ENCODE peak calls at places on chromosomes 4 and X, in nine cellular contexts. R is lower lobe of right lung, G is K562, Y is thyroid gland, B is transverse colon, K is upper lobe of right lung, V is gastrocnemius medialis, E is ovary, X is uterus. W is an unnamed sample. For H3K9me3 and H3K4me1, the result is how much of the 10 kb centered on the place peaks cover.

GRCh38 chr4:136769717-136770116 is 762.6 kb downstream of the PCDH18 start:
- DNase-seq in R (no peak), E (no peak), V (no peak), Y (no peak), X (no peak), B (no peak), G (no peak), K (no peak), W (no peak)

GRCh38 chrX:110536788-110537187 is 178.1 kb downstream of the RTL9 start:
- DNase-seq in E (no peak), B (no peak), K (no peak), R (no peak), X (no peak), Y (no peak), V (no peak), G (no peak), W (no peak)

GRCh38 chrX:53563324-53563723 is 123.2 kb downstream of the HUWE1 start:
- DNase-seq in E (no peak), G (no peak), B (no peak), V (no peak), X (no peak), R (no peak), Y (no peak), K (no peak), W (no peak)

GRCh38 chr4:186592961-186593586 is 37.7 kb upstream of the MTNR1A start:
- DNase-seq in K (no peak), R (no peak), X (no peak), B (no peak), V (no peak), G (no peak), Y (no peak), E (no peak), W (no peak)

GRCh38 chr4:101584306-101584705 is 206.2 kb upstream of the BANK1 start:
- DNase-seq in K (no peak), X (no peak), G (no peak), B (no peak), Y (no peak), V (no peak), R (no peak), E (no peak), W (no peak)

GRCh38 chr4:91427171-91427570 is 876.6 kb upstream of the GRID2 start:
- DNase-seq in X (no peak), G (no peak), B (no peak), R (no peak), Y (no peak), K (no peak), V (no peak), E (no peak), W (no peak)

GRCh38 chrX:137748827-137749226 is 182.9 kb downstream of the ZIC3 start:
- DNase-seq in K (no peak), B (no peak), G (no peak), X (no peak), V (no peak), Y (no peak), E (no peak), R (no peak), W (no peak)

GRCh38 chr4:19177616-19178015 is 1074.1 kb upstream of the SLIT2 start:
- DNase-seq in Y (no peak), E (no peak), V (no peak), G (no peak), K (no peak), B (no peak), X (no peak), R (no peak), W (no peak)

GRCh38 chr4:3328814-3329663 is 36.2 kb downstream of the RGS12 start:
- DNase-seq in G (no peak), E (no peak), R (no peak), B (no peak), Y (no peak), X (no peak), V (no peak), K (peak), W (peak)

GRCh38 chrX:28847423-28847822 is 260.2 kb downstream of the IL1RAPL1 start:
- DNase-seq in K (no peak), B (no peak), X (no peak), G (no peak), R (no peak), E (peak), Y (no peak), V (peak), W (no peak)

GRCh38 chr4:40844261-40844660 is 94.5 kb downstream of the NSUN7 start:
- DNase-seq in K (no peak), X (no peak), R (no peak), Y (no peak), E (no peak), V (no peak), B (no peak), G (no peak), W (no peak)

GRCh38 chrX:2159858-2160257 is 340.9 kb downstream of the DHRSX start:
- DNase-seq in K (no peak), E (no peak), R (no peak), V (no peak), B (no peak), G (no peak), Y (no peak), X (no peak), W (no peak)

GRCh38 chr4:15961778-15962510 is 1.0 kb downstream of the FGFBP2 start:
- DNase-seq in X (no peak), V (peak), R (no peak), Y (no peak), K (no peak), G (no peak), E (no peak), B (no peak), W (no peak)

GRCh38 chrX:11113731-11114130 is 2.6 kb downstream of the HCCS start:
- DNase-seq in G (no peak), B (no peak), E (no peak), X (no peak), V (no peak), Y (no peak), K (no peak), R (no peak), W (no peak)

GRCh38 chr4:152029631-152030030 is 268.8 kb upstream of the GATB start:
- DNase-seq in V (no peak), E (no peak), G (no peak), Y (no peak), K (no peak), R (no peak), X (no peak), B (no peak), W (no peak)

GRCh38 chr4:93770201-93770600 is 58.4 kb upstream of the ATOH1 start:
- DNase-seq in B (no peak), Y (no peak), K (no peak), E (no peak), V (no peak), G (no peak), R (no peak), X (no peak), W (no peak)

GRCh38 chr4:152735302-152735917 is 44.1 kb downstream of the TIGD4 start:
- DNase-seq in R (no peak), V (no peak), K (no peak), X (no peak), Y (no peak), G (peak), B (no peak), E (no peak), W (no peak)

GRCh38 chrX:68503830-68504229 is 5.0 kb downstream of the YIPF6 start:
- DNase-seq in K (no peak), E (no peak), X (no peak), V (peak), R (no peak), Y (no peak), B (no peak), G (no peak), W (no peak)

GRCh38 chr4:74805601-74806000 is 11.3 kb upstream of the BTC start:
- DNase-seq in G (no peak), K (no peak), V (no peak), R (no peak), E (no peak), X (no peak), Y (no peak), B (no peak), W (no peak)

GRCh38 chr4:3436048-3436797 is 5.5 kb upstream of the HGFAC start:
- DNase-seq in K (no peak), V (no peak), X (no peak), E (no peak), R (no peak), Y (no peak), G (no peak), B (no peak), W (no peak)

GRCh38 chr4:48141048-48141447 is 7.0 kb upstream of the TXK start:
- DNase-seq in Y (no peak), B (no peak), K (no peak), R (no peak), V (no peak), X (no peak), G (peak), E (no peak), W (no peak)

GRCh38 chrX:8346060-8346459 is 118.6 kb upstream of the VCX3B start:
- DNase-seq in E (no peak), B (no peak), R (no peak), K (no peak), G (no peak), V (no peak), Y (no peak), X (no peak), W (no peak)

GRCh38 chr4:107950746-107951540 is 19.6 kb downstream of the CYP2U1 start:
- DNase-seq in X (no peak), K (no peak), G (no peak), V (no peak), Y (no peak), R (no peak), B (no peak), E (no peak), W (no peak)

GRCh38 chr4:105145913-105146285 is 777 bp upstream of the TET2 start:
- DNase-seq in B (peak), E (no peak), K (peak), X (peak), G (no peak), Y (no peak), R (peak), V (no peak), W (peak)

GRCh38 chrX:19446397-19446796 is 68.9 kb downstream of the MAP3K15 start:
- DNase-seq in K (no peak), R (no peak), B (no peak), Y (no peak), G (no peak), X (no peak), V (no peak), E (no peak), W (no peak)

GRCh38 chrX:1453390-1453783 is 678 bp upstream of the ASMTL start:
- DNase-seq in X (no peak), Y (no peak), V (no peak), E (no peak), R (peak), K (no peak), G (no peak), B (no peak), W (peak)

GRCh38 chrX:67384403-67384802 is 159.4 kb upstream of the AR start:
- DNase-seq in E (no peak), G (no peak), Y (no peak), X (no peak), B (no peak), R (no peak), K (no peak), V (no peak), W (no peak)

GRCh38 chr4:30553721-30554120 is 166.4 kb upstream of the PCDH7 start:
- DNase-seq in B (no peak), G (no peak), V (no peak), K (no peak), R (no peak), E (no peak), X (no peak), Y (no peak), W (no peak)

GRCh38 chrX:146481735-146482134 is 327.8 kb upstream of the CXorf51B start:
- DNase-seq in R (no peak), K (no peak), B (no peak), V (no peak), Y (no peak), X (no peak), G (no peak), E (no peak), W (no peak)

DNA sequence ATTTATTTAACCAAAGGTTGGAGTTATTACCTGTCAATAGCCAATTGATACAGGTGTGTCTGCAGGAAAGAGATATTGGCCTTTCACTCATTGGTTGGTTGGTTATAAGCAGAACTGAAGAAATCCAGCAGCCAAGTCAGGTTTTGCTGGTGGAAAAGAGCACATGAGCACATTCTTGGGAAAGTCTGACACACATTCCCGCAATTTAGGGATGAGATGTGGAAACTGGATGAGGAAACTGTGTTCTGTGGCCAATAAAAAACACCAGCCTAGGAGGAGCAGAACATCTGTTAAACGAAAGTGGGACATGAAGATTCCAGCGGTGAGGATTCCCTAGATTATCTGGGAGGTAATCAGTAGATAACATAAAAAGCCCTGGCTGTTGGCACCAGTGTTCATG is 567.4 kb upstream of the CPEB2 start:
- DNase-seq in E (no peak), X (no peak), B (no peak), R (no peak), Y (no peak), V (no peak), K (no peak), G (no peak), W (no peak)
- H3K9me3 ChIP-seq in E (under half), X (under half), B (under half), R (under half), Y (under half), V (under half), K (under half), G (under half), W (under half)

GRCh38 chr4:56259595-56259994 is 127.7 kb downstream of the AASDH start:
- DNase-seq in G (no peak), K (no peak), B (no peak), R (no peak), X (no peak), Y (no peak), V (no peak), E (no peak), W (no peak)

GRCh38 chr4:56252561-56253152 is 134.6 kb downstream of the AASDH start:
- DNase-seq in G (no peak), K (no peak), Y (no peak), X (no peak), R (no peak), B (no peak), V (no peak), E (no peak), W (no peak)

GRCh38 chr4:56253631-56254241 is 133.6 kb downstream of the AASDH start:
- DNase-seq in G (no peak), Y (no peak), K (no peak), E (no peak), R (no peak), B (no peak), V (no peak), X (no peak), W (no peak)

GRCh38 chr4:56260320-56260719 is 127.0 kb downstream of the AASDH start:
- DNase-seq in Y (no peak), R (no peak), G (no peak), X (no peak), V (no peak), E (no peak), K (no peak), B (no peak), W (no peak)

DNA sequence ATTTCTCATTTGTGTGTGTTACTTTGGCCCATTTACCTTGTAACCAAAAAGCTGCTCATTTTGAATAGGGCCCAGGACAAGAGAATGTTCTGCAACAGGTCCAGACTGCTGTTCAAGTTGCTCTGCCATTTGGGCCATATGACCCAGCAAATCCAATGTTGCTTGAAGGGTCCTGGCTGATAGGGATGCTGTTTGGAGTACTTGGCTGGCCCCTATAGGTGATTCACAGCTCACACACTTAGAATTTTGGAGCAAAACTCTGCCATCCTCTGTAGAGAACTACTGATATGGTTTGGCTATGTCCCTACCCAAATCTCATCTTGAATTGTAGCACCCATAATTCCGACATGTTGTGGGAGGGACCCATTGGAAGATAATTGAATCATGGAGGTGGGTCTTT is 131.5 kb downstream of the AASDH start:
- DNase-seq in B (no peak), R (no peak), E (no peak), V (no peak), X (no peak), Y (no peak), G (no peak), K (no peak), W (no peak)
- TF ChIP-seq CTCF in B (no peak), R (no peak), E (no peak), V (no peak), X (no peak), Y (no peak), G (no peak), K (no peak), W (no peak)

DNA sequence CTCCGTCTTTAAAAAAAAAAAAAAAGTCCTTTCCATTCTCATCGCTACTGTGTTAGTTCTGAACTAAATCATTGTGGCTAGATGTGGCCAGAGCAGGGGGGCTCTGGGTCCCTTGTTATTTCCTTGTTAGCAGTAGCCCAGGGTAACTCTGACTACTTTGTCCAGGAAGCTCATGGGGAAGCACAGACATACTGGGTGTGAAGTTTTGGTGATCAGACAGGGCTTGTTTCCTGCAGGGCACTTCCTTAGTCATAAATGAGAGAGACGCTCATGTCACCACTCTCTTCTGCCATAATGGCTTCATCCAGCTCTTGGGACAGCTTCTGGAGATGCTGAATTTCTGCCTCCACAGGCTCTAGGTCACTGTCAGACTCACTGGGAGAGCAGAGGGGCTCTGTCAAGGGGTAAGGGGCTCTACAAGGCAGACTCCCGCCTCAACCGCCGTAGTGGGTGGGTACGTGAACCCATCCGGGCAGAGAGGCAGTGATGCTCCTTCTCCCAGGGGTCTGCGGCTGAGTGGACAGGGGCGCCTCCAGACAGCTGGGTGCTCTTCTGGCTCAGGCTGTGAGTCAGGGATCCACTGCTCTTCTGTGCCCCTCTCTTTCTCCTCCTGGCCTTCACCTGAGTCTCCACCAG is 12.9 kb downstream of the STIM2 start:
- DNase-seq in X (no peak), V (peak), G (no peak), R (no peak), E (no peak), B (no peak), K (no peak), Y (no peak), W (no peak)
- H3K4me1 ChIP-seq in X (under half), V (under half), G (under half), R (under half), E (under half), B (under half), K (under half), Y (under half), W (under half)

DNA sequence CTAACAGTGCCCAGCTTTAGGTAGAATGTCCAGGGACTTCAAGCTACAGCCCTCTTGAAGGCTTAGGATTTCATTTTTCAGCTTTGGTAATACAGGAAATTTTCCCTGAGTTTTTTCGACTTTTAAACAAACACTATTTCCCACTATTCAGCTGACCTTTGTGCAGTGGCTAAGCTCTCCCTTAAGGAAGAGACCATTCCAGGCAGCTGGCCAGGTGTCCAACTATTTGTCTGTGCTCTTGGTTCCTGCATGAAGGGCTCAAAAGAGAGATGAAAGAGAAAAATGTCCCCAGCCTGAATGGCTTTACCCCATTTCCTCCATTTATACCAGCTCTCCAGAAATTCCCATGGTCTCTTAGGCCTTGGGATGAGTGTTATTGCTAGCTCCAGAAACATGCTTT is 111.9 kb upstream of the KLF8 start:
- DNase-seq in Y (no peak), G (no peak), X (no peak), K (no peak), E (no peak), R (no peak), B (no peak), V (no peak), W (no peak)
- H3K9me3 ChIP-seq in Y (under half), G (under half), X (under half), K (under half), E (under half), R (under half), B (under half), V (under half), W (under half)

GRCh38 chrX:153494061-153494460 is 719 bp upstream of the BGN start:
- DNase-seq in V (no peak), R (no peak), X (no peak), E (no peak), G (no peak), Y (no peak), B (no peak), K (no peak), W (peak)

GRCh38 chrX:153495903-153496629 is 1.3 kb downstream of the BGN start:
- DNase-seq in B (no peak), E (no peak), R (no peak), Y (no peak), X (no peak), G (no peak), V (no peak), K (no peak), W (no peak)

GRCh38 chrX:153493085-153493484 is 1.7 kb upstream of the BGN start:
- DNase-seq in E (no peak), G (no peak), K (no peak), X (no peak), B (no peak), V (no peak), R (no peak), Y (no peak), W (no peak)

GRCh38 chrX:153495362-153495751 is 577 bp downstream of the BGN start:
- DNase-seq in R (no peak), Y (peak), K (no peak), G (no peak), E (peak), B (no peak), V (no peak), X (peak), W (peak)

DNA sequence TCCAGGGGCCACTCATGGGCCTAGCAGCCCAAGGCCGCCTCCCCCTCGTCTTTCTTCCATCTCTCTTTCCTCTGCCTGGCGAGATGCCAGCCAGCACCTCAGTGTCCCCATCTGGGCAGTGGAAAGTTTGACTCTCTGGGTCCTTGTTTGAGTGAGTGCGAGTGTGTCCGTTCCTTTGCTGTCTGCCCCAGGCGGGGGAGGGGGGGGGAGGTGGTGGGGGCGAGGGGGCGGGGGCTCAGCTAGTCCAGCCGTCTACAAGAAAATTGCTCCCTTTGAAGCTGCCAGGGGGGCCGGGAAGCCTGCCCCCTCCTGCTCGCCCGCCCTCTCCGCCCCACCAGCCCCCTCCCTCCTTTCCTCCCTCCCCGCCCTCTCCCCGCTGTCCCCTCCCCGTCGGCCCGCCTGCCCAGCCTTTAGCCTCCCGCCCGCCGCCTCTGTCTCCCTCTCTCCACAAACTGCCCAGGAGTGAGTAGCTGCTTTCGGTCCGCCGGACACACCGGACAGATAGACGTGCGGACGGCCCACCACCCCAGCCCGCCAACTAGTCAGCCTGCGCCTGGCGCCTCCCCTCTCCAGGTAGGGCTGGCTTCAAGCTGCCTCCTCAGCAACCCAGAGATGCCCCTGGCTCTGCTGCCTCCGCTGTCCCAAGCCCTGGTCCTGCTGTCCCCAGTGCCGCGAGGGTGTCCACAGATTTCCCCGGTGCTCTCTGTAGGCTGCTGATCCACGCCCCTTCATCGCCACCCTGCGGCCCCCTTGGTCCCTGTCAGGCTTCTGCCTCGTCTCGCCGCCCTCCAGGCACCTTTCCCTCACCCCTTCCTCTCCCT is at the start of gene BGN:
- DNase-seq in E (peak), X (peak), B (no peak), R (no peak), V (no peak), Y (peak), K (no peak), G (peak), W (peak)
- TF ChIP-seq CTCF in E (peak), X (peak), B (no peak), R (peak), V (peak), Y (no peak), K (peak), G (peak), W (peak)